ENCODE peak calls at places on chromosomes 12 and 14, in six cellular contexts. V is body of pancreas, D is BE2C, E is foreskin fibroblast, N is choroid plexus epithelial cell, T is D721Med. Y is an unnamed sample.

GRCh38 chr12:114864688-114865685 is 181.0 kb upstream of the TBX3 start:
- DNase-seq in V (no peak), D (no peak), E (peak; percentile 25), N (peak; percentile 34), T (no peak), Y (no peak)

GRCh38 chr14:35341454-35342159 is 49.4 kb downstream of the PSMA6 start:
- DNase-seq in V (peak; percentile 100), D (peak; percentile 92), E (peak; percentile 96), N (peak; percentile 50), T (no peak), Y (peak; percentile 60)

GRCh38 chr14:96905825-96906224 is 108.6 kb downstream of the VRK1 start:
- DNase-seq in V (no peak), D (no peak), E (no peak), N (peak; percentile 10), T (no peak), Y (no peak)

GRCh38 chr12:131910302-131911110 is 16.1 kb downstream of the ULK1 start:
- DNase-seq in V (peak; percentile 11), D (peak; percentile 43), E (no peak), N (no peak), T (no peak), Y (no peak)

GRCh38 chr12:52232916-52233461 is at the start of gene KRT7:
- DNase-seq in V (peak; percentile 89), D (no peak), E (no peak), N (no peak), T (no peak), Y (no peak)

GRCh38 chr12:60205500-60205899 is 609.7 kb downstream of the SLC16A7 start:
- DNase-seq in V (peak; percentile 31), D (no peak), E (peak; percentile 66), N (peak; percentile 63), T (no peak), Y (peak; percentile 41)

GRCh38 chr14:21807975-21808374 is 134.4 kb upstream of the OR4E1 start:
- DNase-seq in V (no peak), D (no peak), E (no peak), N (no peak), T (no peak), Y (no peak)

GRCh38 chr12:108622425-108622824 is 11.3 kb downstream of the SELPLG start:
- DNase-seq in V (no peak), D (no peak), E (no peak), N (peak; percentile 61), T (no peak), Y (no peak)

GRCh38 chr12:50913224-50913623 is 39.1 kb upstream of the HIGD1C start:
- DNase-seq in V (no peak), D (no peak), E (no peak), N (no peak), T (no peak), Y (no peak)

GRCh38 chr12:77940566-77940965 is 109.9 kb downstream of the NAV3 start:
- DNase-seq in V (no peak), D (no peak), E (peak; percentile 84), N (peak; percentile 58), T (no peak), Y (peak; percentile 28)

GRCh38 chr12:69966409-69966808 is 141.4 kb downstream of the MYRFL start:
- DNase-seq in V (no peak), D (no peak), E (peak; percentile 71), N (peak; percentile 20), T (no peak), Y (no peak)

GRCh38 chr12:111072299-111072698 is 151.9 kb upstream of the MYL2 start:
- DNase-seq in V (no peak), D (no peak), E (no peak), N (no peak), T (no peak), Y (no peak)

GRCh38 chr14:77086017-77086727 is 11.9 kb upstream of the CIPC start:
- DNase-seq in V (no peak), D (no peak), E (no peak), N (peak; percentile 88), T (no peak), Y (peak; percentile 46)

GRCh38 chr12:12474471-12474928 is 88.2 kb downstream of the DUSP16 start:
- DNase-seq in V (no peak), D (no peak), E (no peak), N (no peak), T (no peak), Y (no peak)

GRCh38 chr12:26939953-26940352 is 1.7 kb downstream of the FGFR1OP2 start:
- DNase-seq in V (no peak), D (no peak), E (no peak), N (no peak), T (no peak), Y (no peak)

GRCh38 chr14:71267691-71268090 is 360.4 kb downstream of the PCNX1 start:
- DNase-seq in V (no peak), D (no peak), E (peak; percentile 18), N (peak; percentile 57), T (no peak), Y (no peak)

GRCh38 chr12:106724116-106724515 is 50.4 kb upstream of the RIC8B start:
- DNase-seq in V (no peak), D (no peak), E (no peak), N (no peak), T (no peak), Y (no peak)

GRCh38 chr12:80222261-80222660 is 122.9 kb downstream of the OTOGL start:
- DNase-seq in V (no peak), D (no peak), E (no peak), N (peak; percentile 14), T (no peak), Y (no peak)

GRCh38 chr14:86654558-86655184 is 1124.7 kb downstream of the FLRT2 start:
- DNase-seq in V (peak; percentile 79), D (peak; percentile 89), E (peak; percentile 59), N (peak; percentile 67), T (no peak), Y (peak; percentile 16)

GRCh38 chr14:105866841-105867321 is 340.5 kb downstream of the TMEM121 start:
- DNase-seq in V (peak; percentile 4), D (no peak), E (no peak), N (no peak), T (no peak), Y (no peak)

GRCh38 chr14:103733651-103734050 is 18.0 kb downstream of the ZFYVE21 start:
- DNase-seq in V (no peak), D (no peak), E (peak; percentile 33), N (no peak), T (no peak), Y (peak; percentile 30)
- TF ChIP-seq CTCF in V (no peak), D (no peak), E (no peak), N (no peak), T (no peak), Y (no peak)

GRCh38 chr14:54564799-54565235 is 2.1 kb upstream of the SAMD4A start:
- DNase-seq in V (peak; percentile 22), D (no peak), E (peak; percentile 84), N (peak; percentile 87), T (no peak), Y (peak; percentile 74)

GRCh38 chr14:54566152-54566409 is 847 bp upstream of the SAMD4A start:
- DNase-seq in V (no peak), D (no peak), E (no peak), N (no peak), T (no peak), Y (no peak)

GRCh38 chr14:54564071-54564798 is 2.7 kb upstream of the SAMD4A start:
- DNase-seq in V (no peak), D (no peak), E (peak; percentile 59), N (peak; percentile 67), T (no peak), Y (no peak)

GRCh38 chr14:54566410-54567223 is at the start of gene SAMD4A:
- DNase-seq in V (peak; percentile 72), D (peak; percentile 70), E (peak; percentile 94), N (peak; percentile 94), T (no peak), Y (peak; percentile 82)

DNA sequence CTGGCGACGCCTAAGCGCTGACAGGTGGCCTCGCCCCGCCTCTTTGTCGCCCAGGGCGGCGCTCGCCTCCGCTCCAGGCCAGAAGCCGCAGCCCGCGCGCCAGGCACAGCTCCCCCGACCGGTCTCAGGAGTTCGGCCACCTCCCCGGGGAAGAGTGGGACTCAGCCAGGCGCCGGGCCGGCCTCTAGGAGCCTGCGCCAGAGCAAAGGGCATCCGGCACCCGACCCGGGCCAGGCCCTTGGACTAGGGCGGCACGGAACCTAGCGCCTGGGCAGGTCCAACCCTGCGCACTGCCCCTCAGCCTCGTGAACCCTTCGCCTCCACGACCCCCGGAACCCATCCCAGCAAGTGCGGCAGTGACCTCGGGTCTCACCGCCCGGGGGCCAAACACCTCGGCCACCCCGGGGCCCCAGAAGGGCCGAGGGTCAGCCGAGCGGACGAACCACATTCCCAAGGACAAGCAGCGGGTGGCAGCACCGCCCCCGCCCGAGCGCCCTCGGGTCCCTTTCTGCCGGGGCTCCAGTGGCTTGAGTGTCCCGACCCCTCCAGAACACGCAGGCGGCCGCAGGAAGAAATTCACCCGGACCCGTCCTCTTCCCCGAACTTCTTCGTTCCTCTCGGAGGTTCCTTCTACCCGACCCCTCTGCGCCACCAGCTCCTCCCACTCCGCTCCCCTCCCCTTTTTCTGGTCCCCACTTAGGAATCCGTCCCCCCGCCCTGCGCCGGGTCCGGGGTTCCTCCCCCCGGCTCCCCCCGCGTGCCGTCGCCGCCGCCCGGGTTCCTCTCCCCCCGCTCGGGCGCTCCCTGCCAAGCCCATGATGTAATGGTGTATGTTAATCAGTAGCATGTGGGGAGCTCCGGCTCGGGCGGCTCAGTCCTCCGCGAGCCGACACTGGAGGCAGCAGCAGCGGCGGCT is 1.4 kb upstream of the SAMD4A start:
- DNase-seq in V (peak; percentile 96), D (peak; percentile 67), E (peak; percentile 97), N (peak; percentile 91), T (peak; percentile 58), Y (peak; percentile 89)
- TF ChIP-seq CTCF in V (no peak), D (no peak), E (no peak), N (no peak), T (no peak), Y (peak; percentile 58)

DNA sequence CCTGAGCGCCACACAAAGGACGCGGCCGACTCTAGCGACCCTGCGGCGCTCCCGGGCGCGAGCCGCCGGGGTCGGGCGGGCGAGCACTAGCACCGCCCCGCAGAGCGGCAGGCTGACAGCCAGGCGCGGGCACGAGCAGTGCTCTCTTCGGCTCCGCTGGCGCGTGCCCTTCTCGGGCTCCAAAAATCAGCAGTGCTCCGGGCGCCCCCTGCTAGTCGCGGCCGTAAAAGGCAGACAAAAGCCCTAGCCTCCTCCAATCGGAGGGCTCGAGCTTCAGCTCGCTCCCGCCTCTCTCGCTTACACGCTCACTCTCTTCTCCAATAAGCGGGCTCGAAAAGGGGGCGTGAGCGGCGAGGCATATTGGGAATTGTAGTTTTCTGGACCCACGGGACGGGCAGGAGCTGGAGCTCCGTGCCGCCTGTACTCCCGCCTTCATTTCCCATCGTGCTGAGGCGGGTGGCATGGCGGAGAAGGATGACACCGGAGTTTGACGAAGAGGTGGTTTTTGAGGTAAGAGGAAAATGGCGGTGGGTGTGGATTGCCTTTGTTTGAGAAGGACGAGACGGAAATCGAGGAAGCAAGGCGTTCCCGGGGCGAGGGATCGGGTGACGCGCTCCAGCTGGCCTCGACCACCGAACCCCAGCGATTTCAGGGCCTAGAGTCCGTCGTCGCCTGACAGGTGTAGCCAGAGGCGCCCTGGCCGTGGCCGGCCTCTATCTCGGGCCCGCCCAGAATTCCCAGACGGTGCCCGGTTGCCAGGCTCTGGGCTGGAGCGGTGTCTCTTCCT is at the start of the genes FGD6 and VEZT:
- DNase-seq in V (peak; percentile 98), D (peak; percentile 99), E (peak; percentile 100), N (peak; percentile 99), T (peak; percentile 63), Y (peak; percentile 99)
- TF ChIP-seq CTCF in V (peak; percentile 78), D (peak; percentile 56), E (peak; percentile 61), N (peak; percentile 64), T (peak; percentile 43), Y (peak; percentile 80)

DNA sequence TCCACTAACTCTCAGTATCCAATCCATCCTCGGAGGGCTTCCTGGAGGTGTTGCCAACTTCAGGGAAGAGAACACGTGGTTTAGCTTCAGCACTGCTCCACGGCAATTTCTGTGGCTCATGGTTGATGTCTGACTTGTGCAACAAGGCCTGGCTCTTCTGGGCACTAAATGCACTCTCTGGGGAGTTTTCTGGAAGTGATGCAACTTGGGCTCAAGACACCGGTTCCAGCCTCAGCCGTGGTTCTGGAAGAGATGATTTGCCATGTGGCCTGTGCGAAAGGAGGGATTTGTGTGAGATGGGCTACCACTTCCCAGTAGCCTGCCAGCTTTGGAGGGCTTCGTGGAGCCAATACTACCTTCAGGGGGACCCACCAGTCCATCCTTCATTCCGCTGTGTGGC is 118.6 kb upstream of the RTL1 start:
- DNase-seq in V (no peak), D (peak; percentile 3), E (no peak), N (no peak), T (no peak), Y (no peak)
- TF ChIP-seq CTCF in V (no peak), D (no peak), E (no peak), N (no peak), T (no peak), Y (no peak)